ENCODE peak calls at places on chromosomes 3 and 15, in seven cellular contexts. One of them, this sample, is unnamed.

GRCh38 chr3:192408721-192409151 is 318.6 kb downstream of the FGF12 start:
- DNase-seq in uterus: no peak
- DNase-seq in Panc1: no peak
- DNase-seq in A549: peak
- DNase-seq in ovary: peak
- DNase-seq in GM23248: peak
- DNase-seq in GM23338: peak
- DNase-seq in this sample: no peak

GRCh38 chr3:102114264-102114979 is 265.1 kb downstream of the NFKBIZ start:
- DNase-seq in uterus: peak
- DNase-seq in Panc1: no peak
- DNase-seq in A549: no peak
- DNase-seq in ovary: no peak
- DNase-seq in GM23248: no peak
- DNase-seq in GM23338: no peak
- DNase-seq in this sample: no peak

GRCh38 chr3:139797724-139798343 is 120.1 kb upstream of the NMNAT3 start:
- DNase-seq in uterus: peak
- DNase-seq in Panc1: no peak
- DNase-seq in A549: no peak
- DNase-seq in ovary: peak
- DNase-seq in GM23248: peak
- DNase-seq in GM23338: peak
- DNase-seq in this sample: no peak

GRCh38 chr3:125647318-125648014 is 52.2 kb upstream of the OSBPL11 start:
- DNase-seq in uterus: no peak
- DNase-seq in Panc1: no peak
- DNase-seq in A549: no peak
- DNase-seq in ovary: no peak
- DNase-seq in GM23248: no peak
- DNase-seq in GM23338: peak
- DNase-seq in this sample: no peak

GRCh38 chr3:70849911-70850699 is 537.7 kb upstream of the MDFIC2 start:
- DNase-seq in uterus: peak
- DNase-seq in Panc1: peak
- DNase-seq in A549: peak
- DNase-seq in ovary: peak
- DNase-seq in GM23248: peak
- DNase-seq in GM23338: no peak
- DNase-seq in this sample: no peak

GRCh38 chr3:69143605-69144004 is 21.2 kb upstream of the LMOD3 start:
- DNase-seq in uterus: no peak
- DNase-seq in Panc1: no peak
- DNase-seq in A549: no peak
- DNase-seq in ovary: no peak
- DNase-seq in GM23248: peak
- DNase-seq in GM23338: peak
- DNase-seq in this sample: no peak

GRCh38 chr3:152160350-152161011 is 108.2 kb upstream of the MBNL1 start:
- DNase-seq in uterus: no peak
- DNase-seq in Panc1: no peak
- DNase-seq in A549: no peak
- DNase-seq in ovary: no peak
- DNase-seq in GM23248: no peak
- DNase-seq in GM23338: no peak
- DNase-seq in this sample: no peak

GRCh38 chr15:60390931-60391501 is 6.8 kb downstream of the ANXA2 start:
- DNase-seq in uterus: no peak
- DNase-seq in Panc1: no peak
- DNase-seq in A549: no peak
- DNase-seq in ovary: peak
- DNase-seq in GM23248: peak
- DNase-seq in GM23338: peak
- DNase-seq in this sample: peak

GRCh38 chr3:186512570-186513302 is 31.4 kb downstream of the CRYGS start:
- DNase-seq in uterus: no peak
- DNase-seq in Panc1: no peak
- DNase-seq in A549: no peak
- DNase-seq in ovary: no peak
- DNase-seq in GM23248: no peak
- DNase-seq in GM23338: no peak
- DNase-seq in this sample: no peak

GRCh38 chr3:189041482-189042090 is 130.2 kb upstream of the TPRG1 start:
- DNase-seq in uterus: peak
- DNase-seq in Panc1: peak
- DNase-seq in A549: peak
- DNase-seq in ovary: peak
- DNase-seq in GM23248: peak
- DNase-seq in GM23338: peak
- DNase-seq in this sample: no peak

GRCh38 chr3:141368062-141368924 is at the start of gene ZBTB38:
- DNase-seq in uterus: peak
- DNase-seq in Panc1: no peak
- DNase-seq in A549: peak
- DNase-seq in ovary: peak
- DNase-seq in GM23248: peak
- DNase-seq in GM23338: peak
- DNase-seq in this sample: peak

GRCh38 chr15:69648215-69648614 is 195.6 kb downstream of the RPLP1 start:
- DNase-seq in uterus: no peak
- DNase-seq in Panc1: no peak
- DNase-seq in A549: no peak
- DNase-seq in ovary: peak
- DNase-seq in GM23248: peak
- DNase-seq in GM23338: peak
- DNase-seq in this sample: peak

GRCh38 chr3:146817705-146818104 is 212.6 kb upstream of the PLSCR5 start:
- DNase-seq in uterus: no peak
- DNase-seq in Panc1: no peak
- DNase-seq in A549: no peak
- DNase-seq in ovary: no peak
- DNase-seq in GM23248: peak
- DNase-seq in GM23338: peak
- DNase-seq in this sample: no peak

GRCh38 chr3:59258591-59258990 is 208.8 kb upstream of the CFAP20DC start:
- DNase-seq in uterus: no peak
- DNase-seq in Panc1: no peak
- DNase-seq in A549: no peak
- DNase-seq in ovary: no peak
- DNase-seq in GM23248: no peak
- DNase-seq in GM23338: peak
- DNase-seq in this sample: no peak

GRCh38 chr3:131349946-131350347 is 31.6 kb upstream of the NUDT16 start:
- DNase-seq in uterus: no peak
- DNase-seq in Panc1: no peak
- DNase-seq in A549: peak
- DNase-seq in ovary: peak
- DNase-seq in GM23248: peak
- DNase-seq in GM23338: no peak
- DNase-seq in this sample: no peak

GRCh38 chr15:31158858-31159569 is 57.5 kb upstream of the TRPM1 start:
- DNase-seq in uterus: no peak
- DNase-seq in Panc1: no peak
- DNase-seq in A549: no peak
- DNase-seq in ovary: no peak
- DNase-seq in GM23248: no peak
- DNase-seq in GM23338: no peak
- DNase-seq in this sample: no peak

GRCh38 chr3:122268257-122269024 is 56.6 kb upstream of the CSTA start:
- DNase-seq in uterus: no peak
- DNase-seq in Panc1: no peak
- DNase-seq in A549: no peak
- DNase-seq in ovary: no peak
- DNase-seq in GM23248: no peak
- DNase-seq in GM23338: no peak
- DNase-seq in this sample: no peak

GRCh38 chr15:58931985-58932384 is 1.5 kb downstream of the SLTM start:
- DNase-seq in uterus: no peak
- DNase-seq in Panc1: no peak
- DNase-seq in A549: peak
- DNase-seq in ovary: no peak
- DNase-seq in GM23248: peak
- DNase-seq in GM23338: no peak
- DNase-seq in this sample: no peak

GRCh38 chr3:46695962-46696922 is 2.8 kb upstream of the ALS2CL start:
- DNase-seq in uterus: peak
- DNase-seq in Panc1: no peak
- DNase-seq in A549: no peak
- DNase-seq in ovary: peak
- DNase-seq in GM23248: peak
- DNase-seq in GM23338: no peak
- DNase-seq in this sample: peak

GRCh38 chr3:51099794-51100542 is 285.1 kb upstream of the MANF start:
- DNase-seq in uterus: no peak
- DNase-seq in Panc1: peak
- DNase-seq in A549: peak
- DNase-seq in ovary: no peak
- DNase-seq in GM23248: peak
- DNase-seq in GM23338: peak
- DNase-seq in this sample: no peak

GRCh38 chr3:15286022-15286421 is 46.4 kb downstream of the SH3BP5 start:
- DNase-seq in uterus: no peak
- DNase-seq in Panc1: no peak
- DNase-seq in A549: no peak
- DNase-seq in ovary: no peak
- DNase-seq in GM23248: no peak
- DNase-seq in GM23338: peak
- DNase-seq in this sample: no peak

GRCh38 chr3:15287565-15288330 is 44.6 kb downstream of the SH3BP5 start:
- DNase-seq in uterus: peak
- DNase-seq in Panc1: no peak
- DNase-seq in A549: no peak
- DNase-seq in ovary: peak
- DNase-seq in GM23248: peak
- DNase-seq in GM23338: no peak
- DNase-seq in this sample: peak

GRCh38 chr3:15290731-15291130 is 41.7 kb downstream of the SH3BP5 start:
- DNase-seq in uterus: no peak
- DNase-seq in Panc1: no peak
- DNase-seq in A549: no peak
- DNase-seq in ovary: no peak
- DNase-seq in GM23248: no peak
- DNase-seq in GM23338: no peak
- DNase-seq in this sample: no peak

GRCh38 chr3:15289661-15290060 is 42.7 kb downstream of the SH3BP5 start:
- DNase-seq in uterus: no peak
- DNase-seq in Panc1: no peak
- DNase-seq in A549: no peak
- DNase-seq in ovary: no peak
- DNase-seq in GM23248: no peak
- DNase-seq in GM23338: no peak
- DNase-seq in this sample: no peak

GRCh38 chr3:15288331-15288726 is 44.1 kb downstream of the SH3BP5 start:
- DNase-seq in uterus: no peak
- DNase-seq in Panc1: no peak
- DNase-seq in A549: no peak
- DNase-seq in ovary: no peak
- DNase-seq in GM23248: no peak
- DNase-seq in GM23338: no peak
- DNase-seq in this sample: no peak
- H3K27ac ChIP-seq in uterus: peak
- H3K27ac ChIP-seq in Panc1: no peak
- H3K27ac ChIP-seq in A549: no peak
- H3K27ac ChIP-seq in ovary: no peak
- H3K27ac ChIP-seq in GM23248: no peak
- H3K27ac ChIP-seq in GM23338: no peak
- H3K27ac ChIP-seq in this sample: peak

GRCh38 chr15:43103939-43104338 is 1.9 kb downstream of the UBR1 start:
- DNase-seq in uterus: no peak
- DNase-seq in Panc1: no peak
- DNase-seq in A549: no peak
- DNase-seq in ovary: no peak
- DNase-seq in GM23248: no peak
- DNase-seq in GM23338: no peak
- DNase-seq in this sample: no peak
- H3K4me3 ChIP-seq in uterus: no peak
- H3K4me3 ChIP-seq in Panc1: no peak
- H3K4me3 ChIP-seq in A549: no peak
- H3K4me3 ChIP-seq in ovary: no peak
- H3K4me3 ChIP-seq in GM23248: peak
- H3K4me3 ChIP-seq in GM23338: no peak
- H3K4me3 ChIP-seq in this sample: no peak

GRCh38 chr3:7695067-7695466 is 806.6 kb upstream of the LMCD1 start:
- DNase-seq in uterus: no peak
- DNase-seq in Panc1: no peak
- DNase-seq in A549: no peak
- DNase-seq in ovary: no peak
- DNase-seq in GM23248: no peak
- DNase-seq in GM23338: peak
- DNase-seq in this sample: no peak
- H3K27ac ChIP-seq in uterus: no peak
- H3K27ac ChIP-seq in Panc1: no peak
- H3K27ac ChIP-seq in A549: no peak
- H3K27ac ChIP-seq in ovary: no peak
- H3K27ac ChIP-seq in GM23248: no peak
- H3K27ac ChIP-seq in GM23338: no peak
- H3K27ac ChIP-seq in this sample: no peak

GRCh38 chr3:13654330-13655073 is 105.6 kb downstream of the FBLN2 start:
- DNase-seq in uterus: no peak
- DNase-seq in Panc1: no peak
- DNase-seq in A549: no peak
- DNase-seq in ovary: no peak
- DNase-seq in GM23248: no peak
- DNase-seq in GM23338: peak
- DNase-seq in this sample: no peak
- H3K4me3 ChIP-seq in uterus: no peak
- H3K4me3 ChIP-seq in Panc1: no peak
- H3K4me3 ChIP-seq in A549: no peak
- H3K4me3 ChIP-seq in ovary: no peak
- H3K4me3 ChIP-seq in GM23248: no peak
- H3K4me3 ChIP-seq in GM23338: peak
- H3K4me3 ChIP-seq in this sample: peak

GRCh38 chr3:56724580-56725142 is 41.6 kb upstream of the TASOR start:
- DNase-seq in uterus: no peak
- DNase-seq in Panc1: no peak
- DNase-seq in A549: no peak
- DNase-seq in ovary: no peak
- DNase-seq in GM23248: no peak
- DNase-seq in GM23338: no peak
- DNase-seq in this sample: no peak
- H3K27ac ChIP-seq in uterus: no peak
- H3K27ac ChIP-seq in Panc1: no peak
- H3K27ac ChIP-seq in A549: no peak
- H3K27ac ChIP-seq in ovary: no peak
- H3K27ac ChIP-seq in GM23248: no peak
- H3K27ac ChIP-seq in GM23338: no peak
- H3K27ac ChIP-seq in this sample: no peak